ENCODE peak calls at places on chromosomes 7 and 10, in seven cellular contexts. K, E, D, R, V, Y and C are unnamed samples.

GRCh38 chr10:131406676-131407392 is 95.3 kb upstream of the TCERG1L start:
- DNase-seq in R (no peak), K (no peak), E (no peak), V (no peak), Y (no peak), D (no peak), C (no peak)

GRCh38 chr7:127996253-127997071 is 34.8 kb downstream of the LRRC4 start:
- DNase-seq in E (no peak), V (no peak), Y (no peak), R (no peak), D (no peak), K (no peak), C (no peak)

GRCh38 chr7:107628461-107629064 is 32.1 kb upstream of the SLC26A4 start:
- DNase-seq in V (no peak), Y (no peak), R (no peak), E (no peak), D (no peak), K (no peak), C (no peak)

GRCh38 chr7:100209493-100209892 is 10.3 kb upstream of the PVRIG start:
- DNase-seq in K (no peak), R (no peak), D (no peak), V (no peak), E (no peak), Y (no peak), C (no peak)

GRCh38 chr10:79422178-79422892 is 23.1 kb downstream of the ZCCHC24 start:
- DNase-seq in K (no peak), Y (no peak), E (peak), V (peak), R (peak), D (no peak), C (no peak)

GRCh38 chr7:100099452-100099851 is 1.7 kb downstream of the MCM7 start:
- DNase-seq in K (no peak), Y (no peak), R (no peak), D (no peak), V (no peak), E (no peak), C (no peak)

GRCh38 chr7:33906697-33907096 is 1.4 kb downstream of the BMPER start:
- DNase-seq in K (no peak), E (no peak), V (no peak), D (no peak), Y (no peak), R (no peak), C (no peak)

GRCh38 chr10:33506838-33507661 is 172.6 kb upstream of the NRP1 start:
- DNase-seq in D (no peak), V (no peak), Y (no peak), E (no peak), K (peak), R (no peak), C (no peak)

GRCh38 chr7:139059905-139060304 is 24.1 kb upstream of the ZC3HAV1L start:
- DNase-seq in K (no peak), R (no peak), E (no peak), V (no peak), D (no peak), Y (no peak), C (no peak)

GRCh38 chr10:46171661-46172060 is 115.1 kb upstream of the ANTXRL start:
- DNase-seq in Y (no peak), V (no peak), E (no peak), R (no peak), K (no peak), D (no peak), C (no peak)

GRCh38 chr7:81774496-81774895 is 4.6 kb upstream of the HGF start:
- DNase-seq in K (no peak), Y (no peak), V (no peak), R (no peak), D (no peak), E (no peak), C (no peak)
- H3K27ac ChIP-seq in K (no peak), Y (no peak), V (no peak), R (no peak), D (no peak), E (no peak), C (no peak)

GRCh38 chr7:2643386-2644229 is 11.8 kb downstream of the TTYH3 start:
- DNase-seq in Y (no peak), R (no peak), D (no peak), K (no peak), E (no peak), V (no peak), C (no peak)

GRCh38 chr7:2646336-2646679 is 14.5 kb downstream of the TTYH3 start:
- DNase-seq in E (no peak), Y (no peak), K (no peak), D (no peak), R (no peak), V (no peak), C (no peak)

GRCh38 chr7:2645274-2645868 is 13.6 kb downstream of the TTYH3 start:
- DNase-seq in E (no peak), V (no peak), K (no peak), D (no peak), Y (no peak), R (no peak), C (no peak)

GRCh38 chr7:2646680-2647571 is 15.1 kb downstream of the TTYH3 start:
- DNase-seq in R (no peak), Y (no peak), D (no peak), E (no peak), V (no peak), K (no peak), C (no peak)

DNA sequence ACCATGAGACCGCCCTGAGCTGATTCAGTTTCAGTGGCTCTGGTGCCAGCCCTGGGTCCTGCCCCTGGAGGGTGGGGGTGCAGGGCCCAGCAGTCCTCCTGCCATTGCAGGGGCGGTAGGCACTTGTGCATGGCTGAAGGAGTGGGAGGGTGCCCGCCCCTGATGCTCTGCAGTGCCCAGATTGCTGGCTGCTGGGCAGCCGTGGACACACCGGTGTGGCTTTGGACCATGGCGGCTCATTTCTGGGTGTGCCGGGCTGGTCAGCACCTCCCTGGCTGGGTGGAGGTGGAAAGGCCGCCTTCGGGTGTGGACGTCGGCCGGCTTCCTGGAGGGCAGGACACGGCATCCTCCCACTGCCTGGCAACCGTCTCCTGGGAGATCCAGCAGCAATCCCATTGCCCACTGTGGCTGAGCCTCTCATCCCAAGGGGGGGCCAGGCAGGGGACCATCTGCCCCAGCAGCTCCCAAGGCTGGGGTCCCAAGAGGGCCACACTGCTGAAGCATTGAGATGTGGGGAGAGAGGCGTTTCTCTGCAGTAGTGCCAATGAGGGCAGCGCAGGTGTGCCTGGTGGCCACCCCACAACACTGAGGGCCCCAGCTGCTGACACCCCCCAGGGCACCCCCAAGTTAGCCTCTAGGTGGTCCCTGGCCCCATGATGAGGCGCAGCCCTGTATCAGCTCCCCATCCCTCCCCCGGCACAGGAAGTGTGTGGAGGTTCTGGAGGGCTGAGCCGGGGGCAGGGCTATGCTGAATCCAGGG is 12.9 kb downstream of the TTYH3 start:
- DNase-seq in E (no peak), Y (no peak), D (no peak), K (no peak), V (no peak), R (no peak), C (no peak)
- H3K4me3 ChIP-seq in E (no peak), Y (no peak), D (no peak), K (no peak), V (no peak), R (no peak), C (no peak)

GRCh38 chr7:29285451-29285807 is 90.9 kb downstream of the CHN2 start:
- DNase-seq in E (no peak), Y (no peak), K (peak), D (no peak), R (no peak), V (no peak), C (no peak)
- H3K27ac ChIP-seq in E (no peak), Y (no peak), K (peak), D (no peak), R (no peak), V (no peak), C (peak)

GRCh38 chr10:111357859-111358258 is 281.0 kb downstream of the ADRA2A start:
- DNase-seq in Y (peak), D (no peak), R (no peak), V (no peak), E (no peak), K (no peak), C (no peak)

GRCh38 chr10:111356571-111356970 is 279.7 kb downstream of the ADRA2A start:
- DNase-seq in D (no peak), Y (no peak), E (no peak), V (no peak), K (no peak), R (no peak), C (no peak)

GRCh38 chr10:111360260-111360925 is 283.6 kb downstream of the ADRA2A start:
- DNase-seq in D (peak), E (peak), V (peak), R (peak), Y (peak), K (peak), C (no peak)

DNA sequence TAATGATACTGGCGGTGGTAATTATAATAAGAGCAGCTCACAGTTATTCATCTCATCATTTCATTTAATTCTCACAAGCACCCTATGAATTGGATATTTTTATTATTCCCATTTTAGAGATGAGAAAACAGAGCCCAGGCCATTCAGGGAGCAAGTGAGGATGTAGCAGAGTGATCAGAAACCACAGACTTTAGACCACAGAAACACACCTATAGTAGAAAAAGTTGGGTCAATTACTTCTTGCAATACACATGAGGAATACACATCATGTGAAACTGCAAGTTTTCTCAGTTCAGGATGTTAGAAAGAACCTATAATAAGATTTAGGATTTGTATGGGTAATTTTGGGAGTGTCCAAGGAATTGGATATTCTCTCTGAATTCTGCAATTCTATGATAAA is 278.0 kb downstream of the ADRA2A start:
- DNase-seq in K (no peak), D (no peak), Y (no peak), V (no peak), E (no peak), R (no peak), C (no peak)
- H3K4me3 ChIP-seq in K (no peak), D (no peak), Y (no peak), V (no peak), E (no peak), R (no peak), C (no peak)

GRCh38 chr10:119742988-119743646 is 17.3 kb downstream of the INPP5F start:
- DNase-seq in D (no peak), R (no peak), V (no peak), Y (peak), E (no peak), K (no peak), C (no peak)
- H3K27ac ChIP-seq in D (no peak), R (no peak), V (no peak), Y (no peak), E (no peak), K (no peak), C (no peak)

GRCh38 chr10:118594392-118595063 is 920 bp downstream of the PRLHR start:
- DNase-seq in D (no peak), K (peak), E (no peak), V (peak), Y (no peak), R (peak), C (no peak)

GRCh38 chr10:118595064-118595420 is 406 bp downstream of the PRLHR start:
- DNase-seq in R (no peak), E (no peak), D (no peak), Y (no peak), K (no peak), V (no peak), C (no peak)

GRCh38 chr10:118592675-118593330 is 2.6 kb downstream of the PRLHR start:
- DNase-seq in R (no peak), V (no peak), Y (no peak), D (no peak), E (no peak), K (no peak), C (no peak)

GRCh38 chr10:118595598-118596425 is at the start of gene PRLHR:
- DNase-seq in V (peak), Y (no peak), R (no peak), E (no peak), K (no peak), D (no peak), C (no peak)

GRCh38 chr10:118596426-118597124 is 1.1 kb upstream of the PRLHR start:
- DNase-seq in V (no peak), Y (no peak), R (no peak), K (no peak), D (no peak), E (no peak), C (no peak)
- H3K4me3 ChIP-seq in V (no peak), Y (no peak), R (no peak), K (no peak), D (no peak), E (no peak), C (peak)

GRCh38 chr7:116582806-116583444 is 58.1 kb downstream of the CAV1 start:
- DNase-seq in R (peak), E (no peak), D (no peak), V (no peak), K (no peak), Y (no peak), C (no peak)
- H3K27ac ChIP-seq in R (peak), E (peak), D (no peak), V (no peak), K (no peak), Y (no peak), C (no peak)

GRCh38 chr10:102115775-102116174 is 4.4 kb downstream of the LDB1 start:
- DNase-seq in R (no peak), E (no peak), D (no peak), K (no peak), Y (no peak), V (no peak), C (no peak)
- H3K4me3 ChIP-seq in R (peak), E (peak), D (peak), K (no peak), Y (peak), V (peak), C (no peak)

DNA sequence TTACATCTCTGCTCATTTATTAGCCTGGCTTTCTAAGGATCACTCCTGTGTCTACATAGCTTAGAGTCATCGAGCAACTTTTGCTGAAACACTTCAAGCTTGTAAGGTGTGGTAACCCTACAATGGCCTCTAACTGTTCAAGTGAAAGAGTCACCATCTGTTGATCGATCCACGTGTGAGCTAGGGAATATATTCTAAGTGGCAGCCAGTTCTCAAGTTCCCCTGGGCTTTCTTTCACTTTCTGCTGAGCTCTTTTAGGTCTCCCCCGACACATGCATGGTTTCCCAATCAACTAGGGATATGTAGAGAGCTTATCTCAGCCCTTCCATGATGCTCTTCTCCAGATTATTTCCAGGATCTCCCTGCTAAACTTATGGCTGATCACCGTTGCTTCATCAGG is 15.5 kb downstream of the AOAH start:
- DNase-seq in R (no peak), D (no peak), E (no peak), K (no peak), V (no peak), Y (no peak), C (no peak)
- H3K27ac ChIP-seq in R (no peak), D (no peak), E (no peak), K (no peak), V (no peak), Y (no peak), C (no peak)